ENCODE peak calls at places on chromosome 4, in four cellular contexts. Z, R, S and Q are unnamed samples.

GRCh38 chr4:100641326-100641725 is 123.5 kb upstream of the EMCN start:
- DNase-seq in S (no peak), Z (no peak), R (no peak), Q (no peak)

GRCh38 chr4:37765741-37766140 is 60.7 kb upstream of the PGM2 start:
- DNase-seq in R (no peak), S (no peak), Z (no peak), Q (no peak)

GRCh38 chr4:165597581-165598480 is 219.0 kb downstream of the CPE start:
- DNase-seq in Z (no peak), S (no peak), R (no peak), Q (no peak)

GRCh38 chr4:138835833-138836521 is 179.6 kb upstream of the NOCT start:
- DNase-seq in Z (peak), R (no peak), S (no peak), Q (peak)

GRCh38 chr4:97139796-97140195 is 1003.5 kb downstream of the STPG2 start:
- DNase-seq in Z (no peak), R (no peak), S (no peak), Q (no peak)

GRCh38 chr4:139872274-139872673 is 206.7 kb downstream of the MGST2 start:
- DNase-seq in S (no peak), R (no peak), Z (peak), Q (peak)

GRCh38 chr4:52949336-52949735 is 87.2 kb downstream of the RASL11B start:
- DNase-seq in Z (no peak), S (no peak), R (no peak), Q (no peak)

GRCh38 chr4:3041192-3042142 is 32.9 kb downstream of the HTT-AS start:
- DNase-seq in R (peak), Z (peak), S (no peak), Q (peak)

GRCh38 chr4:139682309-139683210 is 16.9 kb downstream of the MGST2 start:
- DNase-seq in Z (no peak), R (no peak), S (no peak), Q (no peak)

GRCh38 chr4:46124773-46125172 is 919 bp upstream of the GABRG1 start:
- DNase-seq in S (peak), Z (peak), R (no peak), Q (no peak)

GRCh38 chr4:105022811-105023667 is 123.6 kb upstream of the TET2 start:
- DNase-seq in Z (peak), S (no peak), R (no peak), Q (peak)

GRCh38 chr4:10529256-10529890 is 72.1 kb upstream of the ZNF518B start:
- DNase-seq in R (no peak), Z (peak), S (no peak), Q (peak)

GRCh38 chr4:15778742-15779231 is 659 bp downstream of the CD38 start:
- DNase-seq in R (peak), S (peak), Z (peak), Q (peak)

GRCh38 chr4:73309211-73309610 is 50.6 kb upstream of the ANKRD17 start:
- DNase-seq in Z (peak), R (no peak), S (no peak), Q (peak)

GRCh38 chr4:137519406-137519805 is 12.9 kb downstream of the PCDH18 start:
- DNase-seq in R (no peak), Z (peak), S (no peak), Q (peak)

GRCh38 chr4:24643774-24644520 is 59.6 kb upstream of the DHX15 start:
- DNase-seq in Z (no peak), R (no peak), S (no peak), Q (no peak)

GRCh38 chr4:76028242-76028859 is 5.1 kb upstream of the CXCL10 start:
- DNase-seq in S (no peak), Z (peak), R (no peak), Q (no peak)